ENCODE peak calls at places on chromosomes 4 and X, in seven cellular contexts. One of them, this sample, is unnamed.

GRCh38 chrX:40434947-40435346 is 145.8 kb upstream of the ATP6AP2 start:
- DNase-seq in aorta: no peak
- DNase-seq in NCI-H1092 treated with DMSO at 0.1 percent for 48 hours: peak
- DNase-seq in GM12892: no peak
- DNase-seq in iris pigment epithelial cell: peak
- DNase-seq in mucosa of descending colon: peak
- DNase-seq in GM04503: no peak
- DNase-seq in this sample: peak

GRCh38 chr4:15948826-15949225 is 10.3 kb upstream of the FGFBP1 start:
- DNase-seq in mucosa of descending colon: no peak
- DNase-seq in iris pigment epithelial cell: no peak
- DNase-seq in GM12892: no peak
- DNase-seq in aorta: no peak
- DNase-seq in GM04503: no peak
- DNase-seq in NCI-H1092 treated with DMSO at 0.1 percent for 48 hours: no peak
- DNase-seq in this sample: no peak

GRCh38 chr4:184733654-184734524 is at the start of gene CENPU:
- DNase-seq in aorta: peak
- DNase-seq in GM04503: peak
- DNase-seq in GM12892: peak
- DNase-seq in NCI-H1092 treated with DMSO at 0.1 percent for 48 hours: peak
- DNase-seq in mucosa of descending colon: peak
- DNase-seq in iris pigment epithelial cell: peak
- DNase-seq in this sample: peak

GRCh38 chrX:137405449-137406140 is 160.3 kb upstream of the ZIC3 start:
- DNase-seq in iris pigment epithelial cell: no peak
- DNase-seq in mucosa of descending colon: no peak
- DNase-seq in aorta: peak
- DNase-seq in NCI-H1092 treated with DMSO at 0.1 percent for 48 hours: no peak
- DNase-seq in GM12892: no peak
- DNase-seq in GM04503: no peak
- DNase-seq in this sample: no peak

GRCh38 chr4:145481164-145481941 is at the start of gene SMAD1:
- DNase-seq in GM12892: peak
- DNase-seq in GM04503: peak
- DNase-seq in iris pigment epithelial cell: peak
- DNase-seq in mucosa of descending colon: peak
- DNase-seq in NCI-H1092 treated with DMSO at 0.1 percent for 48 hours: peak
- DNase-seq in aorta: peak
- DNase-seq in this sample: peak

GRCh38 chr4:169099775-169100180 is 89.7 kb upstream of the CBR4 start:
- DNase-seq in mucosa of descending colon: no peak
- DNase-seq in GM12892: no peak
- DNase-seq in iris pigment epithelial cell: peak
- DNase-seq in NCI-H1092 treated with DMSO at 0.1 percent for 48 hours: no peak
- DNase-seq in GM04503: no peak
- DNase-seq in aorta: no peak
- DNase-seq in this sample: no peak

GRCh38 chr4:1194028-1194900 is 21.9 kb upstream of the SPON2 start:
- DNase-seq in aorta: peak
- DNase-seq in GM12892: peak
- DNase-seq in iris pigment epithelial cell: peak
- DNase-seq in GM04503: no peak
- DNase-seq in NCI-H1092 treated with DMSO at 0.1 percent for 48 hours: peak
- DNase-seq in mucosa of descending colon: peak
- DNase-seq in this sample: peak

GRCh38 chr4:2248044-2248780 is 6.3 kb upstream of the HAUS3 start:
- DNase-seq in NCI-H1092 treated with DMSO at 0.1 percent for 48 hours: no peak
- DNase-seq in mucosa of descending colon: no peak
- DNase-seq in aorta: peak
- DNase-seq in GM04503: no peak
- DNase-seq in iris pigment epithelial cell: no peak
- DNase-seq in GM12892: peak
- DNase-seq in this sample: peak

GRCh38 chrX:31007347-31007746 is 64.5 kb downstream of the FTHL17 start:
- DNase-seq in iris pigment epithelial cell: no peak
- DNase-seq in NCI-H1092 treated with DMSO at 0.1 percent for 48 hours: no peak
- DNase-seq in GM12892: no peak
- DNase-seq in mucosa of descending colon: no peak
- DNase-seq in GM04503: no peak
- DNase-seq in aorta: no peak
- DNase-seq in this sample: no peak

GRCh38 chr4:32985256-32985655 is 2265.1 kb downstream of the PCDH7 start:
- DNase-seq in iris pigment epithelial cell: peak
- DNase-seq in mucosa of descending colon: no peak
- DNase-seq in NCI-H1092 treated with DMSO at 0.1 percent for 48 hours: no peak
- DNase-seq in GM12892: no peak
- DNase-seq in aorta: no peak
- DNase-seq in GM04503: no peak
- DNase-seq in this sample: no peak

GRCh38 chr4:37938208-37938607 is 22.0 kb upstream of the PTTG2 start:
- DNase-seq in GM04503: no peak
- DNase-seq in aorta: no peak
- DNase-seq in NCI-H1092 treated with DMSO at 0.1 percent for 48 hours: no peak
- DNase-seq in iris pigment epithelial cell: no peak
- DNase-seq in GM12892: no peak
- DNase-seq in mucosa of descending colon: peak
- DNase-seq in this sample: no peak

GRCh38 chrX:73683236-73683859 is 120.4 kb downstream of the CHIC1 start:
- DNase-seq in aorta: no peak
- DNase-seq in iris pigment epithelial cell: peak
- DNase-seq in GM04503: peak
- DNase-seq in GM12892: no peak
- DNase-seq in NCI-H1092 treated with DMSO at 0.1 percent for 48 hours: no peak
- DNase-seq in mucosa of descending colon: no peak
- DNase-seq in this sample: no peak

GRCh38 chr4:134585972-134586371 is 384.4 kb upstream of the PABPC4L start:
- DNase-seq in aorta: no peak
- DNase-seq in mucosa of descending colon: no peak
- DNase-seq in GM12892: no peak
- DNase-seq in GM04503: no peak
- DNase-seq in iris pigment epithelial cell: no peak
- DNase-seq in NCI-H1092 treated with DMSO at 0.1 percent for 48 hours: no peak
- DNase-seq in this sample: no peak

GRCh38 chrX:72308566-72309296 is 3.0 kb upstream of the CITED1 start:
- DNase-seq in aorta: peak
- DNase-seq in iris pigment epithelial cell: peak
- DNase-seq in NCI-H1092 treated with DMSO at 0.1 percent for 48 hours: peak
- DNase-seq in mucosa of descending colon: peak
- DNase-seq in GM12892: no peak
- DNase-seq in GM04503: peak
- DNase-seq in this sample: peak